ENCODE peak calls at places on chromosomes 7 and 10, in five cellular contexts. N, D, J, Y and X are unnamed samples.

GRCh38 chr7:115178831-115179230 is 256.9 kb downstream of the MDFIC start:
- DNase-seq in Y (no peak), N (no peak), J (no peak), D (no peak), X (no peak)

GRCh38 chr7:123323689-123324088 is 123.9 kb upstream of the SLC13A1 start:
- DNase-seq in D (no peak), N (no peak), Y (no peak), J (no peak), X (no peak)

GRCh38 chr10:4982764-4983226 is 19.6 kb downstream of the AKR1C1 start:
- DNase-seq in J (no peak), N (peak), Y (no peak), D (no peak), X (peak)

GRCh38 chr10:72250666-72251065 is 23.1 kb upstream of the DDIT4 start:
- DNase-seq in J (no peak), Y (no peak), D (no peak), N (peak), X (no peak)

GRCh38 chr10:92354587-92354986 is 63.6 kb downstream of the MARCHF5 start:
- DNase-seq in J (no peak), N (no peak), Y (no peak), D (no peak), X (no peak)

GRCh38 chr10:72334832-72335393 is 19.8 kb downstream of the DNAJB12 start:
- DNase-seq in D (no peak), Y (peak), J (no peak), N (peak), X (no peak)

GRCh38 chr10:69124558-69125121 is 662 bp downstream of the VPS26A start:
- DNase-seq in J (peak), D (peak), Y (peak), N (peak), X (peak)

GRCh38 chr7:90455163-90456030 is 14.0 kb upstream of the PTTG1IP2 start:
- DNase-seq in N (no peak), Y (no peak), D (peak), J (peak), X (peak)

GRCh38 chr10:102208311-102209035 is 17.6 kb upstream of the ELOVL3 start:
- DNase-seq in Y (no peak), N (no peak), J (no peak), D (no peak), X (no peak)

GRCh38 chr7:27933691-27934565 is 194.0 kb downstream of the TAX1BP1 start:
- DNase-seq in D (no peak), N (no peak), Y (no peak), J (no peak), X (no peak)

GRCh38 chr7:90453259-90453891 is 16.1 kb upstream of the PTTG1IP2 start:
- DNase-seq in Y (no peak), J (no peak), N (no peak), D (no peak), X (no peak)

GRCh38 chr7:148571381-148571780 is 19.2 kb upstream of the C7orf33 start:
- DNase-seq in N (no peak), D (no peak), Y (no peak), J (no peak), X (no peak)